ENCODE peak calls at places on chromosomes 4 and X, in six cellular contexts. T, Y, E, J, S and H are unnamed samples.

GRCh38 chr4:11011249-11011648 is 326.7 kb upstream of the CLNK start:
- DNase-seq in T (no peak), S (no peak), J (no peak), E (no peak), Y (no peak), H (no peak)

GRCh38 chr4:73883306-73883705 is 14.1 kb downstream of the CXCL1 start:
- DNase-seq in T (no peak), E (no peak), J (no peak), S (no peak), Y (no peak), H (no peak)

GRCh38 chr4:3858046-3858730 is 92.0 kb downstream of the ADRA2C start:
- DNase-seq in E (no peak), T (no peak), Y (no peak), S (peak; percentile 57), J (no peak), H (no peak)

GRCh38 chr4:7638463-7638862 is 203.7 kb upstream of the PSAPL1 start:
- DNase-seq in E (no peak), T (no peak), Y (no peak), S (no peak), J (no peak), H (no peak)

GRCh38 chr4:37441231-37442061 is 196.9 kb downstream of the NWD2 start:
- DNase-seq in T (no peak), J (peak; percentile 84), S (no peak), Y (no peak), E (no peak), H (no peak)

GRCh38 chr4:1232661-1233621 is 16.0 kb downstream of the CTBP1 start:
- DNase-seq in J (no peak), E (no peak), Y (no peak), S (peak; percentile 50), T (no peak), H (no peak)

GRCh38 chr4:15457401-15458201 is 12.1 kb upstream of the CC2D2A start:
- DNase-seq in E (no peak), J (no peak), S (peak; percentile 64), Y (no peak), T (peak; percentile 27), H (no peak)

GRCh38 chrX:119503484-119503861 is 35.2 kb downstream of the SLC25A5 start:
- DNase-seq in T (no peak), S (no peak), J (no peak), E (no peak), Y (peak; percentile 48), H (peak; percentile 61)

GRCh38 chrX:50905334-50905733 is 5.2 kb upstream of the BMP15 start:
- DNase-seq in T (peak; percentile 18), S (peak; percentile 38), Y (no peak), E (no peak), J (no peak), H (no peak)

GRCh38 chrX:82541822-82542221 is 966.3 kb upstream of the POU3F4 start:
- DNase-seq in T (no peak), S (no peak), Y (no peak), J (no peak), E (no peak), H (no peak)

GRCh38 chr4:55993994-55994657 is 45.4 kb downstream of the CEP135 start:
- DNase-seq in J (no peak), S (no peak), E (no peak), Y (no peak), T (no peak), H (no peak)

GRCh38 chr4:163256680-163257343 is 75.6 kb downstream of the NPY1R start:
- DNase-seq in T (no peak), E (no peak), J (no peak), Y (no peak), S (no peak), H (no peak)

GRCh38 chr4:104429150-104429741 is 65.4 kb downstream of the CXXC4 start:
- DNase-seq in T (no peak), Y (no peak), S (no peak), E (no peak), J (no peak), H (no peak)

GRCh38 chrX:128052303-128052702 is at the start of gene ACTRT1:
- DNase-seq in S (no peak), Y (no peak), E (no peak), J (no peak), T (no peak), H (no peak)

GRCh38 chr4:117773067-117773946 is 261.0 kb upstream of the NDST3 start:
- DNase-seq in S (no peak), Y (no peak), E (no peak), J (no peak), T (no peak), H (no peak)

DNA sequence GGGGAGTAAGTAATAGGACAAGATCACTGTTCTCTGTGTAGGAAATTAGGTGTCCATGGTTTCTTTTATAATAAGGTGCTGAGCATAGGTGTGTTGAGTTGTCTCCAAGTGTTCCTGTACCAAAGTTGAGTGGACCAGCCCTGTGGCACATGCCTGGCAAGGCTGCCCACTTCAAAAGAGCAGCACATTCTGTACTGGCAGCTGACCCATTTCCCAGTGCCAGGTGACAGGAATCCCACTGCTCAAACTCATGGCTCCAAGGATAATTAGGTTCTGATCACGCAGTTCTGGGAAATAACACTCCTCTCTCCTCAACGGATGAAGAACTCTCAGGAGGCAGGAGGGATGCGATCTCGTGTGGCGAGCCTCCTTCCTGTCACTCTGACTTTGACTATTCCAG is 12.8 kb upstream of the LGI2 start:
- DNase-seq in S (no peak), T (no peak), E (no peak), J (no peak), Y (no peak), H (no peak)
- TF ChIP-seq CTCF in S (no peak), T (no peak), E (no peak), J (no peak), Y (no peak), H (no peak)

DNA sequence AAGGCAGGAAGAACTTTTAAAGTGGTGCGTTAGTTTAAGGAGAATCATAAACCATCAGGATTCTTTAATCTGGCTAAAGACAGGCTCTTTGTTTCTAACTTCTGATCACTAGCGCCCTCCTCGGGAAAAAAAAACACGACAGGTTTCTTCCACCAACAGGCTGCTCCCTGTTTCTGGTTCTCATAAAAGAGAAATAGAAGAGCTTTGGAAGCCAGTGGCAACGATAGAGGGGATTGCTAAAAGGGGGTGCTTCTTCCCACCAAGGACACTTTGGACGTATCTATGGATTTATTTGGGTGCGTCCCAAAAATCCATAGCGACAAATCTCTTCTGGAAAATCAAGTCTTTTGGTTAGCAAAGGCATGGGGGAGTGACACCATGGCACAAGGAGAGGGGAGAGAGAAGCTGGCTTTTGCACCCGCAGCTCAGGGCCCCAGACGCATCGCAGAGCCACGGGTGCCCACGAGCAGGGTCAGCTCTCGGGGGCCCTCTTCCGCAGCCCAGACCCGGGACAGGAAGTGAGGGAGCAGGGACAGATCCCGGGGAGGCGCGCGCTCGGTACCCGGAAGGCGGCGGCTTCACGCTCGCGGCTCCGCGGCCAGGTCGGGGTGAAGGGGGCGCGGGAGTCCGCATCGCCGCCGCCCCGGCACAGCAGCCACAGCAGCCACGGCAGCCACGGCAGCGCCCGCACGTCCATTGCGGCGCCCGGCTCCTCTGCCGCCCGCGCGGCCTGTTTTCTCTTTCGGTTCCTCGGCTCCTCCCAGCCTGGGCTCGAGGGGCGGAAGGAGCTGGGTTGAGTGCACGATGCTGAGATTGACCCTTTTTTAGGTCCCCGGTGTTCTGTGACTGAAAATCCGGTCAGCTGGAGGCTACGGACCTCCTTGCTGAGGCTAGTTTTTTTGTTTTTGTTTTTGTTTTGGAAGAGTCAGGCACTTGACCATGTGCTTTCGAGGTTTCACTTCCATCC is at the start of gene CTSO:
- DNase-seq in J (peak; percentile 56), T (peak; percentile 15), Y (peak; percentile 68), E (no peak), S (peak; percentile 73), H (peak; percentile 59)
- TF ChIP-seq POLR2AphosphoS5 in J (peak; percentile 49), T (no peak), Y (peak; percentile 43), E (peak; percentile 61), S (peak; percentile 55), H (peak; percentile 51)

DNA sequence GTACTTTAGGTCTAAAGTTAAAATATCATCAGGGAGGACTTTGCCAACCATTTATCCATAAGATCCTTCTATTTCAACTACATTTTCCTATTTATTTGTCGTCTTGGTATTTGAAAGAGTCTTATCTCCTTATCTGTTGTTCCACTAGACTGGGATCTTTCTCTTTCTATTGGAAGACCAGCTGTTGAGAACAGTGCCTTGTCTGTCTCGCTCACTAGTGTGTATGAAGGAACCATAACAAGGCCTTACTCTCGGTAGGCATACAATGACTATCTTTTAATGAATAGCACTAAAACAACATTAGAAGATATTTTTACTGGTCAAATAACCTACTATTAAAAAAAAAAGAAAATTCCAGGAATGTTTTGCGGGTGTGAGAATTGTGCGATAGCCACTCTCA is 164.4 kb downstream of the PDHA2 start:
- DNase-seq in Y (no peak), T (no peak), J (no peak), S (no peak), E (no peak), H (no peak)
- H3K4me3 ChIP-seq in Y (no peak overlapping the region), T (no peak overlapping the region), J (no peak overlapping the region), S (no peak overlapping the region), E (no peak overlapping the region), H (no peak overlapping the region)

DNA sequence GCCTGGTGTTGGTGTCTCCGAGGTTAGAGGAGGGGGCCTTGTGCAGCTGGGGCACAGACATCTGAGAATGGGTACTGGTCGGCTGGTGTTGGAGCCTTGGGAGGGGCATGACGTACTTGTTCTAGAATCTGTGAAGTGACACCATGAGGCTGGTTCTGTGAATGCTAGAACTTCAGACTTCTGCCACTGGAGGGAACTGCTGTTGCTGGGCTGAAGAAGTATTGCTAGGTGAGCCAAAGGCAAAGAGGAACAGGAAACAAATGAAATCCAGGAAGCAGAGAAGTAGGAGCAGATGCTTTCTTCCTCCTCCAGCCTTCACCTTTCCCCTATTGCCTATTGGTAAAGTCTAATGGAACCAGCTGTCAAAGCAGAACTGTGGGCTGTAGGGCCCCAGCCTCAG is 120.9 kb upstream of the DDIT4L start:
- DNase-seq in Y (no peak), J (peak; percentile 21), E (no peak), S (peak; percentile 15), T (no peak), H (no peak)
- TF ChIP-seq CTCF in Y (no peak), J (peak; percentile 46), E (no peak), S (no peak), T (no peak), H (no peak)

DNA sequence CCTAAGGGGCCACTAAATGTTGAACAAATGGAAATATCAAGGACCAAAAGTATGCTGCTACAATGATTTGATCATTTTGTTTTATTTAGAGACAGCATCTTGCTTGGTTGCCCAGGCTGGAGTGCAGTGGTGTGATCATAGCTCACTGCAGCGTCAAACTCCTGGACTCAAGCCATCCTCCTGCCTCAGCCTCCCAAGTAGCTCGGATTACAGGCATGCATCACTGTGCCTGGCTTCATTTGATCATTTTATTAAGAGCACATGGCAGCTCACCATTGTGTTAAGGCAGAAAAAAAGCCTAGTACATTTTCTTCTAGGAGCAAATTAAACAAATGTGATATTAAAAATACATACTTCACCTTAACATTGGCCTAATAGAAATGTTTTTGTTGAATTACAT is 52.7 kb downstream of the DCLK2 start:
- DNase-seq in T (no peak), S (no peak), E (no peak), J (no peak), Y (no peak), H (no peak)
- TF ChIP-seq POLR2AphosphoS5 in T (no peak), S (no peak), E (no peak), J (no peak), Y (no peak), H (no peak)

DNA sequence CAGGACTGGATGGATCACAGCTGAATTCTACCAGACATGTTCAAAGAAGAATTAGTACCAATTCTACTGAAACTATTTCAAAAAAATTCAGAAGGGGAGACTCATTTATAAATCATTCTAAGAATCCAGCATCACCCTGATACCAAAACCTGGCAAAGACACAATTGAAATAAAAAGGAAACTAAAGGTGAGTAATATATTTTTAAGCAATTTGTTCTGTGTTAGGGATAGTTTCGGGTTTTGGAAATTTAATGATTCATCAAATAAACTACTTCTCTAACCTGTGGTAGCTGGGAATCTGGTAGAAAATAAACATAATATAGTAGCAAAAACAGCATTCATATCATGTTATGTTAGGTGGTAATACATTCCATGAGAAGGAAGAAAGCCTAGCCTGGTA is 662.2 kb upstream of the BOD1L1 start:
- DNase-seq in T (no peak), J (no peak), E (no peak), S (no peak), Y (no peak), H (no peak)
- H3K4me3 ChIP-seq in T (no peak overlapping the region), J (no peak overlapping the region), E (no peak overlapping the region), S (no peak overlapping the region), Y (no peak overlapping the region), H (no peak overlapping the region)